ENCODE peak calls at places on chromosome 5, in six cellular contexts. A is neuronal stem cell, O is neural progenitor cell, G is NCI-H69, B is fibroblast of the conjunctiva, D is amygdala. J is an unnamed sample.

GRCh38 chr5:135582099-135582781 is 3.4 kb upstream of the CXCL14 start:
- DNase-seq in A (no peak), O (no peak), G (no peak), B (no peak), D (no peak), J (no peak)

GRCh38 chr5:82164957-82165698 is 113.0 kb downstream of the RPS23 start:
- DNase-seq in A (no peak), O (peak), G (peak), B (peak), D (peak), J (no peak)

GRCh38 chr5:176359658-176360057 is 1.9 kb downstream of the KIAA1191 start:
- DNase-seq in A (no peak), O (no peak), G (no peak), B (no peak), D (no peak), J (no peak)

GRCh38 chr5:143056331-143056689 is 286.1 kb downstream of the ARHGAP26 start:
- DNase-seq in A (no peak), O (no peak), G (no peak), B (no peak), D (no peak), J (no peak)

GRCh38 chr5:14109041-14109747 is 33.9 kb upstream of the TRIO start:
- DNase-seq in A (no peak), O (no peak), G (no peak), B (no peak), D (no peak), J (no peak)

GRCh38 chr5:65481171-65481575 is 547 bp downstream of the ADAMTS6 start:
- DNase-seq in A (no peak), O (peak), G (no peak), B (no peak), D (no peak), J (no peak)

GRCh38 chr5:156188026-156188425 is 138.9 kb upstream of the SGCD start:
- DNase-seq in A (no peak), O (no peak), G (peak), B (no peak), D (no peak), J (no peak)

GRCh38 chr5:138610468-138611294 is 35.5 kb upstream of the HSPA9 start:
- DNase-seq in A (no peak), O (peak), G (peak), B (no peak), D (peak), J (peak)

GRCh38 chr5:15914603-15915002 is 265.0 kb downstream of the MARCHF11 start:
- DNase-seq in A (no peak), O (no peak), G (no peak), B (no peak), D (no peak), J (no peak)

GRCh38 chr5:37494756-37495155 is 115.6 kb downstream of the WDR70 start:
- DNase-seq in A (no peak), O (no peak), G (peak), B (no peak), D (no peak), J (no peak)

GRCh38 chr5:113084402-113085083 is 107.9 kb downstream of the DCP2 start:
- DNase-seq in A (no peak), O (no peak), G (no peak), B (no peak), D (no peak), J (no peak)

GRCh38 chr5:10831416-10831815 is 70.4 kb upstream of the DAP start:
- DNase-seq in A (no peak), O (no peak), G (no peak), B (peak), D (no peak), J (no peak)

GRCh38 chr5:37996918-37997317 is 157.1 kb upstream of the GDNF start:
- DNase-seq in A (no peak), O (no peak), G (no peak), B (no peak), D (no peak), J (no peak)

GRCh38 chr5:10420926-10421325 is 20.8 kb upstream of the ROPN1L start:
- DNase-seq in A (no peak), O (no peak), G (no peak), B (no peak), D (no peak), J (no peak)